ENCODE peak calls at places on chromosomes 13 and 19, in ten cellular contexts. One of them, this sample, is unnamed.

GRCh38 chr13:110197041-110197440 is 109.9 kb downstream of the COL4A1 start:
- DNase-seq in HEK293T: no peak
- DNase-seq in endothelial cell: no peak
- DNase-seq in naive thymus-derived CD8-positive, alpha-beta T cell: no peak
- DNase-seq in GM19239: no peak
- DNase-seq in pancreas: no peak
- DNase-seq in GOT3: no peak
- DNase-seq in WTC11: no peak
- DNase-seq in breast epithelium: no peak
- DNase-seq in nephron progenitor cell: no peak
- DNase-seq in this sample: no peak

GRCh38 chr19:54245936-54246335 is 3.3 kb upstream of the LILRA6 start:
- DNase-seq in HEK293T: no peak
- DNase-seq in endothelial cell: no peak
- DNase-seq in naive thymus-derived CD8-positive, alpha-beta T cell: no peak
- DNase-seq in GM19239: no peak
- DNase-seq in pancreas: no peak
- DNase-seq in GOT3: no peak
- DNase-seq in WTC11: no peak
- DNase-seq in breast epithelium: no peak
- DNase-seq in nephron progenitor cell: no peak
- DNase-seq in this sample: no peak

GRCh38 chr13:30824651-30825050 is 81.4 kb upstream of the MEDAG start:
- DNase-seq in HEK293T: no peak
- DNase-seq in endothelial cell: no peak
- DNase-seq in naive thymus-derived CD8-positive, alpha-beta T cell: no peak
- DNase-seq in GM19239: no peak
- DNase-seq in pancreas: no peak
- DNase-seq in GOT3: no peak
- DNase-seq in WTC11: no peak
- DNase-seq in breast epithelium: no peak
- DNase-seq in nephron progenitor cell: no peak
- DNase-seq in this sample: no peak

GRCh38 chr19:15631817-15632216 is 8.9 kb upstream of the CYP4F3 start:
- DNase-seq in HEK293T: peak
- DNase-seq in endothelial cell: no peak
- DNase-seq in naive thymus-derived CD8-positive, alpha-beta T cell: peak
- DNase-seq in GM19239: peak
- DNase-seq in pancreas: no peak
- DNase-seq in GOT3: no peak
- DNase-seq in WTC11: peak
- DNase-seq in breast epithelium: no peak
- DNase-seq in nephron progenitor cell: no peak
- DNase-seq in this sample: peak

GRCh38 chr19:55592391-55593090 is 6.8 kb downstream of the FIZ1 start:
- DNase-seq in HEK293T: no peak
- DNase-seq in endothelial cell: no peak
- DNase-seq in naive thymus-derived CD8-positive, alpha-beta T cell: no peak
- DNase-seq in GM19239: no peak
- DNase-seq in pancreas: no peak
- DNase-seq in GOT3: no peak
- DNase-seq in WTC11: no peak
- DNase-seq in breast epithelium: no peak
- DNase-seq in nephron progenitor cell: no peak
- DNase-seq in this sample: peak

GRCh38 chr13:80217614-80218456 is 123.1 kb downstream of the SPRY2 start:
- DNase-seq in HEK293T: no peak
- DNase-seq in endothelial cell: no peak
- DNase-seq in naive thymus-derived CD8-positive, alpha-beta T cell: no peak
- DNase-seq in GM19239: no peak
- DNase-seq in pancreas: no peak
- DNase-seq in GOT3: no peak
- DNase-seq in WTC11: peak
- DNase-seq in breast epithelium: no peak
- DNase-seq in nephron progenitor cell: no peak
- DNase-seq in this sample: peak

GRCh38 chr19:8137425-8137824 is 12.0 kb downstream of the FBN3 start:
- DNase-seq in HEK293T: no peak
- DNase-seq in endothelial cell: no peak
- DNase-seq in naive thymus-derived CD8-positive, alpha-beta T cell: no peak
- DNase-seq in GM19239: no peak
- DNase-seq in pancreas: no peak
- DNase-seq in GOT3: no peak
- DNase-seq in WTC11: no peak
- DNase-seq in breast epithelium: no peak
- DNase-seq in nephron progenitor cell: no peak
- DNase-seq in this sample: no peak

GRCh38 chr13:99870541-99870940 is 101.0 kb downstream of the ZIC5 start:
- DNase-seq in HEK293T: no peak
- DNase-seq in endothelial cell: no peak
- DNase-seq in naive thymus-derived CD8-positive, alpha-beta T cell: no peak
- DNase-seq in GM19239: no peak
- DNase-seq in pancreas: no peak
- DNase-seq in GOT3: no peak
- DNase-seq in WTC11: no peak
- DNase-seq in breast epithelium: no peak
- DNase-seq in nephron progenitor cell: no peak
- DNase-seq in this sample: no peak

GRCh38 chr19:38093587-38093986 is 130.4 kb downstream of the DPF1 start:
- DNase-seq in HEK293T: no peak
- DNase-seq in endothelial cell: no peak
- DNase-seq in naive thymus-derived CD8-positive, alpha-beta T cell: no peak
- DNase-seq in GM19239: no peak
- DNase-seq in pancreas: no peak
- DNase-seq in GOT3: no peak
- DNase-seq in WTC11: no peak
- DNase-seq in breast epithelium: no peak
- DNase-seq in nephron progenitor cell: no peak
- DNase-seq in this sample: no peak

GRCh38 chr13:66509176-66509575 is 721.0 kb downstream of the PCDH9 start:
- DNase-seq in HEK293T: no peak
- DNase-seq in endothelial cell: no peak
- DNase-seq in naive thymus-derived CD8-positive, alpha-beta T cell: no peak
- DNase-seq in GM19239: no peak
- DNase-seq in pancreas: no peak
- DNase-seq in GOT3: no peak
- DNase-seq in WTC11: no peak
- DNase-seq in breast epithelium: no peak
- DNase-seq in nephron progenitor cell: no peak
- DNase-seq in this sample: no peak

GRCh38 chr13:79097201-79097600 is 308.9 kb downstream of the RBM26 start:
- DNase-seq in HEK293T: no peak
- DNase-seq in endothelial cell: no peak
- DNase-seq in naive thymus-derived CD8-positive, alpha-beta T cell: no peak
- DNase-seq in GM19239: no peak
- DNase-seq in pancreas: no peak
- DNase-seq in GOT3: no peak
- DNase-seq in WTC11: no peak
- DNase-seq in breast epithelium: no peak
- DNase-seq in nephron progenitor cell: no peak
- DNase-seq in this sample: no peak

GRCh38 chr19:30479231-30479630 is 107.0 kb downstream of the ZNF536 start:
- DNase-seq in HEK293T: no peak
- DNase-seq in endothelial cell: no peak
- DNase-seq in naive thymus-derived CD8-positive, alpha-beta T cell: no peak
- DNase-seq in GM19239: no peak
- DNase-seq in pancreas: no peak
- DNase-seq in GOT3: no peak
- DNase-seq in WTC11: no peak
- DNase-seq in breast epithelium: no peak
- DNase-seq in nephron progenitor cell: no peak
- DNase-seq in this sample: no peak

GRCh38 chr13:94020426-94020825 is 459.1 kb downstream of the DCT start:
- DNase-seq in HEK293T: no peak
- DNase-seq in endothelial cell: no peak
- DNase-seq in naive thymus-derived CD8-positive, alpha-beta T cell: no peak
- DNase-seq in GM19239: no peak
- DNase-seq in pancreas: no peak
- DNase-seq in GOT3: no peak
- DNase-seq in WTC11: no peak
- DNase-seq in breast epithelium: no peak
- DNase-seq in nephron progenitor cell: no peak
- DNase-seq in this sample: no peak

GRCh38 chr19:54434112-54434861 is 14.7 kb upstream of the LENG8 start:
- DNase-seq in HEK293T: no peak
- DNase-seq in endothelial cell: no peak
- DNase-seq in naive thymus-derived CD8-positive, alpha-beta T cell: no peak
- DNase-seq in GM19239: no peak
- DNase-seq in pancreas: no peak
- DNase-seq in GOT3: no peak
- DNase-seq in WTC11: no peak
- DNase-seq in breast epithelium: no peak
- DNase-seq in nephron progenitor cell: no peak
- DNase-seq in this sample: no peak

GRCh38 chr13:101875717-101876393 is 423.4 kb downstream of the ITGBL1 start:
- DNase-seq in HEK293T: no peak
- DNase-seq in endothelial cell: no peak
- DNase-seq in naive thymus-derived CD8-positive, alpha-beta T cell: no peak
- DNase-seq in GM19239: no peak
- DNase-seq in pancreas: no peak
- DNase-seq in GOT3: no peak
- DNase-seq in WTC11: no peak
- DNase-seq in breast epithelium: peak
- DNase-seq in nephron progenitor cell: no peak
- DNase-seq in this sample: no peak